ENCODE peak calls at places on chromosomes 7 and 10, in five cellular contexts. A is right lobe of liver, T is tibial artery, K is psoas muscle, F is mesendoderm. X is an unnamed sample. For H3K36me3, the result is how much of the 10 kb centered on the place peaks cover.

GRCh38 chr10:77533887-77534278 is 103.7 kb downstream of the KCNMA1 start:
- DNase-seq in A (no peak), T (no peak), K (no peak), F (no peak), X (no peak)

GRCh38 chr10:86946215-86947170 is 10.9 kb downstream of the MMRN2 start:
- DNase-seq in A (no peak), T (peak), K (peak), F (no peak), X (no peak)

GRCh38 chr7:75599244-75599771 is 107.2 kb downstream of the SPDYE5 start:
- DNase-seq in A (no peak), T (no peak), K (no peak), F (no peak), X (no peak)

GRCh38 chr7:91459539-91459938 is 195.3 kb downstream of the FZD1 start:
- DNase-seq in A (no peak), T (no peak), K (no peak), F (no peak), X (no peak)

GRCh38 chr10:124616836-124617130 is 127.4 kb downstream of the FAM53B start:
- DNase-seq in A (no peak), T (no peak), K (no peak), F (no peak), X (no peak)

GRCh38 chr10:73244866-73245477 is 2.1 kb downstream of the DNAJC9 start:
- DNase-seq in A (no peak), T (no peak), K (no peak), F (no peak), X (no peak)

GRCh38 chr7:90337106-90337505 is 9.4 kb upstream of the GTPBP10 start:
- DNase-seq in A (no peak), T (no peak), K (no peak), F (no peak), X (no peak)

GRCh38 chr10:95553674-95554073 is 7.5 kb downstream of the SORBS1 start:
- DNase-seq in A (no peak), T (no peak), K (no peak), F (no peak), X (no peak)

GRCh38 chr7:45686441-45687184 is 112.4 kb downstream of the ADCY1 start:
- DNase-seq in A (peak), T (peak), K (peak), F (no peak), X (no peak)

GRCh38 chr10:73781879-73782748 is at the start of gene CHCHD1:
- DNase-seq in A (peak), T (peak), K (peak), F (peak), X (peak)

GRCh38 chr7:81308643-81309354 is 389.9 kb upstream of the SEMA3C start:
- DNase-seq in A (no peak), T (no peak), K (no peak), F (peak), X (no peak)

GRCh38 chr7:70573202-70573810 is 558.6 kb upstream of the GALNT17 start:
- DNase-seq in A (no peak), T (no peak), K (no peak), F (no peak), X (no peak)

GRCh38 chr10:43322321-43322720 is 49.1 kb upstream of the FXYD4 start:
- DNase-seq in A (no peak), T (no peak), K (no peak), F (no peak), X (no peak)

GRCh38 chr10:79232864-79233263 is 114.4 kb upstream of the PPIF start:
- DNase-seq in A (no peak), T (no peak), K (no peak), F (no peak), X (no peak)
- H3K36me3 ChIP-seq in A (under half), T (under half), K (under half), F (under half), X (under half)

GRCh38 chr10:14556285-14556956 is 218.3 kb downstream of the FAM107B start:
- DNase-seq in A (no peak), T (no peak), K (no peak), F (peak), X (no peak)

GRCh38 chr10:14554091-14554842 is 220.4 kb downstream of the FAM107B start:
- DNase-seq in A (no peak), T (no peak), K (no peak), F (peak), X (no peak)

GRCh38 chr10:14554843-14555205 is 219.9 kb downstream of the FAM107B start:
- DNase-seq in A (no peak), T (no peak), K (no peak), F (no peak), X (no peak)

GRCh38 chr10:14557573-14557972 is 217.1 kb downstream of the FAM107B start:
- DNase-seq in A (no peak), T (no peak), K (no peak), F (no peak), X (no peak)

DNA sequence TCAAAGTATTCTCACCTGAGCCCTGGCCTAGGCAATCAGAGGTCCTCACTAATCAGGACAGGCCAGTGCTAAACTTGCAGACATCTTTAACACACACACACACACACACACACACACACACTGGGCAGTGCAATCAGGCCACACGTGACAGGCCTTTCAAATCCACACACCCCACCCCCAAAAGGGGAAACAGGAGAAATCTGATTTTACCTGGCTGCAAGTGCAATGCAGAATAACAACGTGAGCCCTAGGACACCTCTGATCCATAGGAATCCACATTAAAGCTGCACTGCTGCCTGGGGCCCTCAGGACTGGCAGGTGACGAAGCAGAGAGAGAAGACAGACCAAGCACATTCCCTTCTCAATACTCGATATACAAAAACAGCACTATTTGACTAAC is 218.9 kb downstream of the FAM107B start:
- DNase-seq in A (no peak), T (no peak), K (no peak), F (peak), X (no peak)
- H3K4me3 ChIP-seq in A (no peak), T (no peak), K (no peak), F (no peak), X (no peak)

DNA sequence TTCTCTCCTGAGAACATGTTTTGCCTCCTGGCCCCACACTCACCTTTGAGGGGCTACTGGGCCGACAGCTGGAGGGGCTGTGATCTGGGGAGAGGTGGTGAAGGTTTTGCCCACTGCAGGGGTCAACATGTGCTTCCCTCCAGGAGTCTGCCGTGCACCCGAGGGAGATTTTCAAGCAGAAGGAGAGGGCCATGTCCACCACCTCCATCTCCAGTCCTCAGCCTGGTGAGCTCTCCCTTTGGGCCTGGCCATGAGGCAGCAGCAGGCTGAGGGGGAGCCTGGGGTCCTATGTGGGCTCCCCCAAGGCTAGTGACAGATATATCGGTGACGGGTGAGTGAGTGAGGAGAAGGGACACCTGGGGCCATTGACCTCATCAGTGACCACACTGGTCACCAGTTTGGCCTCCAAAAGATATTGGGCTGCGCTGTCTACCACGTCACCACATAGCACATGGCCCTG is 6.6 kb downstream of the PGAM2 start:
- DNase-seq in A (no peak), T (peak), K (peak), F (no peak), X (no peak)
- H3K36me3 ChIP-seq in A (under half), T (half or more), K (half or more), F (under half), X (half or more)

DNA sequence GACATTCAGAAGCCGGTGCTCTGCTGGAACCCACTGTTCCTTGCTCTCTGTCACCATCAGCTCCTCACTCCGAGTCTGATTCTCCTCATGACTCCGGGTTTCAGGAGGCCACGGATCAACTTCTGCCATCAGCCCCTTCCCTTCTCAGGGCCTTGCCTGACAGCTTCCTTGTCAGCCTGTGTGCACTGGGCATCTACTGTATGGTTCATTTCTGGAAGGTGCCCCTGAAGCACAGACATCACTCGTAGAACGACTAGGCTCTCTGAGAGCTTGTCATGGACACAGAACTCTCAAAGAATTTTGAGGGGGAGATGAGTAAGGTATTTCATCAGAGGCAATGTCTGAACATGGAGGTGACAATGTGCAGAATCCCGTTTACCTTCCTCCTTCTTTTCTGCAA is 396.1 kb downstream of the TNS3 start:
- DNase-seq in A (no peak), T (no peak), K (no peak), F (no peak), X (no peak)
- H3K4me3 ChIP-seq in A (no peak), T (no peak), K (no peak), F (no peak), X (no peak)

DNA sequence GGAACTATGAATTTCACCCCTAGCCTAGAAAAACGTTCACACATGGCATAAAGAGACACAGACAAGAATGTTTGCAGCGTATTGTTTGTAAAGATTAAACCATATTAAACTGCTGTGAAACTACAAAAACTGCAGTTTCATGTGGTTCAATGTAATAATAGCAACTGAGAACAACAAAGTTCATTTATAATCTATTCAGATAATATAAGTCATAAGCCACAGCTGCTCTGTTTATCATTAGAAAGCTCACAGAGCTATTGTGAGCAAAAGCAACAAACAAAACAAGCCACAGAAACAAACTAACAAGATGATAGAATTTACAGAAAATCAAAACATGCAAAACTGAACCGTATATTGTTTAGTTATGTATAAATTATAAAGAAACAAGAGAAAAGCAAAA is 113.5 kb downstream of the AHR start:
- DNase-seq in A (no peak), T (no peak), K (no peak), F (no peak), X (no peak)
- H3K36me3 ChIP-seq in A (under half), T (under half), K (under half), F (under half), X (under half)

GRCh38 chr10:6033954-6034353 is 28.2 kb downstream of the IL2RA start:
- DNase-seq in A (no peak), T (no peak), K (no peak), F (no peak), X (no peak)
- H3K4me3 ChIP-seq in A (no peak), T (no peak), K (no peak), F (no peak), X (no peak)

DNA sequence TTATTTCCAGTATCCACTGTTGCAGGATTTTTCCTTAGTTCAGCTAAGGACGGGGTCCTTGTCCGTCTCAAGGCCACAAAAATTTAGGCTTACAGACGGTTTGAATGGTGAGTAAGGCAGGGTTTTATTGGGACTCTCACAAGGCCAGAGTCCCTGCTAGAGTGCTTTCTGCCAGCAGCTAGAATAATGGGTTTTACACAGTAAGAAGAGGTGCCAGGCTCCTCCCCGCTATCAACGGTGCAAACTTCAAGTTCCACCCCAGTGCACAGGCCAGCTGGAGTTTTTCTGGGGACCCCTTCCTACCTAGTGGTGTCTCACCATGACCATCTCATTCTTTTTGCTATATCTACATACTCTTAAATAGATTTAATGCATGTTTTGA is 198.5 kb upstream of the KCTD7 start:
- DNase-seq in A (no peak), T (no peak), K (no peak), F (no peak), X (no peak)
- H3K36me3 ChIP-seq in A (under half), T (under half), K (under half), F (under half), X (under half)

DNA sequence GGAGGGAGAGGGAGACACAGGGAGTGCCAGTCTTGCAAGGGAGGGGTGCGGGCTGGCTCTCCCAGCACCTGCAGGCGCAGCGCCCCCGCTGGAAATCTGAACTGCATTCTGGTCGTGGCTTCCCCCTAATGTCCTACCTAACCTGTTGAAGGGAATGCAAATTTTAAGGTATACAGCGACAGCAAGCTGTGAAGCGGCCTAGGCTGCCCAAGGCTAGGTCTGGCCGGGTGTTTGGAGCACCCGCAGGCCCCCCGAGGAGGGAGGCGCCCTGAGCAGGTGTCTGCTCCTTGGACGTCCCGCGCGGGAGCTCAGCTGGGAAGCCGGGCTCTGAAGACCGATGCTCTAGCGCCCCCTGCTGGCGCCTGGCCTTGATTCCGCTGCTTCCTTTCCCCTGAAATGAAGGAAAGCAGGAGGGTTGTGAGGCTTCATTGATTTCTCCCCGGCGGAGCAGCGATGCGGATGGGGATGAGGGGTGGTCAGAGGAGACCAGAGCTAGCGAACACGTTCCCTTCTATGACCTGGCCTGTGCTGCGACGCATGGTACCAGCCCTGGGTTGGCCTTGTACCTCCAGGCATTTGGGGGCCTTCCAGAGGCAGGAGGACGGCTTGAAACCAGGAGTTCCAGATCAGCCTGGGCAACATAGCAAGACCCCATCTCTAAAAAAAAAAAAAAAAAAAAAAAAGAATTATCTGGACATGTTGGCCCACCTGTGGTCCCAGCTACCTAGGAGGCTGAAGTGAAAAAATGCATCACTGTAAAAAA is 601.3 kb downstream of the GALNT17 start:
- DNase-seq in A (peak), T (peak), K (peak), F (peak), X (peak)
- H3K4me3 ChIP-seq in A (peak), T (peak), K (no peak), F (no peak), X (no peak)

DNA sequence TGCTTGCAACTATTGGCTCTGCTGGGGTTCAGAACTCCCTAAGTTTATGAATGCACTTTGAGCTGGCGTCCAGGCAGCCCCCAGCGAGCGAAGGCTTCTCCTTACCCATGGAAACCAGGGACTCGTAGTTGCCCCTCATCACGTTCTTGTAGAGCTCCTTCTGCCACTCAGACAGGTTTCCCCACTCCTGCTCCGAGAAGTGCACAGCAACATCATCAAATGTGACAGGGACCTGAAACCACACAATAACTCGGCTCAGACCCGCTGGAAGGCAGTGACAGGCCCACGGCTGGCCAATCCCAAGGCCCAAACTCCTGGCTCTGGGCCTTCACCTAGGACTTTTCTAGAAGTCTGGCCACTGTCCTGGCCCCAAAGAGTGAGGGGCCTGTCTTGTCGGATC is 6.9 kb downstream of the ZNF777 start:
- DNase-seq in A (no peak), T (no peak), K (no peak), F (no peak), X (no peak)
- H3K36me3 ChIP-seq in A (under half), T (under half), K (half or more), F (under half), X (half or more)

GRCh38 chr10:116056445-116057293 is 216.3 kb downstream of the GFRA1 start:
- DNase-seq in A (peak), T (peak), K (peak), F (no peak), X (no peak)
- H3K4me3 ChIP-seq in A (no peak), T (no peak), K (no peak), F (no peak), X (no peak)

X was measured in left lung.